ENCODE peak calls at places on chromosomes 12 and 14, in six cellular contexts. One of them, this sample, is unnamed.

GRCh38 chr12:87952850-87953249 is 76.4 kb downstream of the C12orf50 start:
- DNase-seq in CD8-positive, alpha-beta memory T cell: no peak
- DNase-seq in ovary: no peak
- DNase-seq in aorta: no peak
- DNase-seq in effector memory CD4-positive, alpha-beta T cell: no peak
- DNase-seq in psoas muscle: no peak
- DNase-seq in this sample: no peak

GRCh38 chr14:90273532-90273931 is 17.2 kb downstream of the PSMC1 start:
- DNase-seq in CD8-positive, alpha-beta memory T cell: no peak
- DNase-seq in psoas muscle: no peak
- DNase-seq in aorta: no peak
- DNase-seq in effector memory CD4-positive, alpha-beta T cell: no peak
- DNase-seq in ovary: no peak
- DNase-seq in this sample: no peak

GRCh38 chr12:105813201-105813600 is 325.6 kb downstream of the NUAK1 start:
- DNase-seq in ovary: no peak
- DNase-seq in CD8-positive, alpha-beta memory T cell: no peak
- DNase-seq in effector memory CD4-positive, alpha-beta T cell: no peak
- DNase-seq in aorta: no peak
- DNase-seq in psoas muscle: no peak
- DNase-seq in this sample: no peak

GRCh38 chr12:48969847-48970701 is 1.5 kb downstream of the WNT10B start:
- DNase-seq in CD8-positive, alpha-beta memory T cell: no peak
- DNase-seq in psoas muscle: no peak
- DNase-seq in effector memory CD4-positive, alpha-beta T cell: peak; percentile 30
- DNase-seq in aorta: peak; percentile 81
- DNase-seq in ovary: no peak
- DNase-seq in this sample: no peak

GRCh38 chr14:27090716-27091115 is 492.9 kb upstream of the NOVA1 start:
- DNase-seq in psoas muscle: no peak
- DNase-seq in CD8-positive, alpha-beta memory T cell: no peak
- DNase-seq in ovary: no peak
- DNase-seq in effector memory CD4-positive, alpha-beta T cell: no peak
- DNase-seq in aorta: no peak
- DNase-seq in this sample: no peak

GRCh38 chr12:75944097-75944904 is 87.3 kb downstream of the PHLDA1 start:
- DNase-seq in CD8-positive, alpha-beta memory T cell: no peak
- DNase-seq in effector memory CD4-positive, alpha-beta T cell: no peak
- DNase-seq in psoas muscle: no peak
- DNase-seq in ovary: no peak
- DNase-seq in aorta: no peak
- DNase-seq in this sample: no peak

GRCh38 chr14:65696801-65697200 is 284.3 kb downstream of the FUT8 start:
- DNase-seq in psoas muscle: no peak
- DNase-seq in CD8-positive, alpha-beta memory T cell: no peak
- DNase-seq in aorta: no peak
- DNase-seq in effector memory CD4-positive, alpha-beta T cell: no peak
- DNase-seq in ovary: no peak
- DNase-seq in this sample: no peak

GRCh38 chr14:55389330-55389729 is 22.3 kb downstream of the ATG14 start:
- DNase-seq in psoas muscle: no peak
- DNase-seq in aorta: no peak
- DNase-seq in CD8-positive, alpha-beta memory T cell: no peak
- DNase-seq in effector memory CD4-positive, alpha-beta T cell: no peak
- DNase-seq in ovary: no peak
- DNase-seq in this sample: no peak

GRCh38 chr14:92601757-92602417 is 88.3 kb downstream of the RIN3 start:
- DNase-seq in psoas muscle: no peak
- DNase-seq in CD8-positive, alpha-beta memory T cell: no peak
- DNase-seq in effector memory CD4-positive, alpha-beta T cell: no peak
- DNase-seq in aorta: no peak
- DNase-seq in ovary: no peak
- DNase-seq in this sample: no peak

GRCh38 chr14:36976571-36977023 is 195.8 kb downstream of the SLC25A21 start:
- DNase-seq in ovary: no peak
- DNase-seq in effector memory CD4-positive, alpha-beta T cell: no peak
- DNase-seq in aorta: peak; percentile 53
- DNase-seq in CD8-positive, alpha-beta memory T cell: no peak
- DNase-seq in psoas muscle: no peak
- DNase-seq in this sample: peak; percentile 44
- H3K4me3 ChIP-seq in ovary: no peak overlapping the region
- H3K4me3 ChIP-seq in effector memory CD4-positive, alpha-beta T cell: no peak overlapping the region
- H3K4me3 ChIP-seq in aorta: no peak overlapping the region
- H3K4me3 ChIP-seq in CD8-positive, alpha-beta memory T cell: no peak overlapping the region
- H3K4me3 ChIP-seq in psoas muscle: no peak overlapping the region
- H3K4me3 ChIP-seq in this sample: no peak overlapping the region

GRCh38 chr14:24813819-24814259 is 179.8 kb upstream of the GZMB start:
- DNase-seq in psoas muscle: no peak
- DNase-seq in effector memory CD4-positive, alpha-beta T cell: no peak
- DNase-seq in CD8-positive, alpha-beta memory T cell: no peak
- DNase-seq in aorta: no peak
- DNase-seq in ovary: no peak
- DNase-seq in this sample: no peak

GRCh38 chr14:24816011-24816928 is 182.3 kb upstream of the GZMB start:
- DNase-seq in aorta: no peak
- DNase-seq in ovary: no peak
- DNase-seq in effector memory CD4-positive, alpha-beta T cell: no peak
- DNase-seq in CD8-positive, alpha-beta memory T cell: no peak
- DNase-seq in psoas muscle: no peak
- DNase-seq in this sample: peak; percentile 77

GRCh38 chr14:24815543-24815942 is 181.6 kb upstream of the GZMB start:
- DNase-seq in psoas muscle: no peak
- DNase-seq in ovary: no peak
- DNase-seq in CD8-positive, alpha-beta memory T cell: no peak
- DNase-seq in effector memory CD4-positive, alpha-beta T cell: no peak
- DNase-seq in aorta: no peak
- DNase-seq in this sample: no peak

GRCh38 chr14:24813089-24813815 is 179.3 kb upstream of the GZMB start:
- DNase-seq in effector memory CD4-positive, alpha-beta T cell: no peak
- DNase-seq in CD8-positive, alpha-beta memory T cell: no peak
- DNase-seq in psoas muscle: no peak
- DNase-seq in aorta: no peak
- DNase-seq in ovary: no peak
- DNase-seq in this sample: no peak

DNA sequence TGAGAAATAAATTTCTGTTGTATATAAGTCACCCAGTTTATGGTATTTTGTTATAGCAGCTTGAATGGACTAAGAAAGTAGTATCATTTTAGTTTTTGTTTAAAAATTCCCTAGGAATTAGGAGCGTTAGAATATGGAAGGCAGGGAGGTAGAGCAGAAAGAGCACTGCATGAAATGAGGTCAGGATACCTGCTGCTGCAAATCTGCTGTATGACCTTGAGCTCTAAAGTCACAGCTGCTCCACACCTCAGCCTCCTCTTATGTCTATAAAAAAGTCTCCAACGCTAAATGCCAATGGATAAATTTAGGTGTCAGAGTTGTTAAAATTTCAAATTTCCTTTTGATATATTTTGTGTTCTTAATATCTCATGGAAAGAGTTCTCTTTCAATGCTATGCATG is 181.0 kb upstream of the GZMB start:
- DNase-seq in CD8-positive, alpha-beta memory T cell: no peak
- DNase-seq in ovary: no peak
- DNase-seq in effector memory CD4-positive, alpha-beta T cell: no peak
- DNase-seq in psoas muscle: no peak
- DNase-seq in aorta: no peak
- DNase-seq in this sample: no peak
- H3K4me1 ChIP-seq in CD8-positive, alpha-beta memory T cell: no peaks in the 10 kb centered on the region
- H3K4me1 ChIP-seq in ovary: no peaks in the 10 kb centered on the region
- H3K4me1 ChIP-seq in effector memory CD4-positive, alpha-beta T cell: no peaks in the 10 kb centered on the region
- H3K4me1 ChIP-seq in psoas muscle: peaks cover 5% of the 10 kb centered on the region
- H3K4me1 ChIP-seq in aorta: no peaks in the 10 kb centered on the region
- H3K4me1 ChIP-seq in this sample: peaks cover 69% of the 10 kb centered on the region

GRCh38 chr12:19972325-19973288 is 395.7 kb upstream of the PDE3A start:
- DNase-seq in aorta: no peak
- DNase-seq in CD8-positive, alpha-beta memory T cell: no peak
- DNase-seq in effector memory CD4-positive, alpha-beta T cell: no peak
- DNase-seq in ovary: no peak
- DNase-seq in psoas muscle: no peak
- DNase-seq in this sample: no peak
- H3K36me3 ChIP-seq in aorta: no peaks in the 10 kb centered on the region
- H3K36me3 ChIP-seq in CD8-positive, alpha-beta memory T cell: no peaks in the 10 kb centered on the region
- H3K36me3 ChIP-seq in effector memory CD4-positive, alpha-beta T cell: no peaks in the 10 kb centered on the region
- H3K36me3 ChIP-seq in ovary: no peaks in the 10 kb centered on the region
- H3K36me3 ChIP-seq in psoas muscle: no peaks in the 10 kb centered on the region
- H3K36me3 ChIP-seq in this sample: no peaks in the 10 kb centered on the region

GRCh38 chr14:70303528-70304293 is 55.8 kb downstream of the COX16 start:
- DNase-seq in CD8-positive, alpha-beta memory T cell: no peak
- DNase-seq in aorta: no peak
- DNase-seq in psoas muscle: no peak
- DNase-seq in effector memory CD4-positive, alpha-beta T cell: no peak
- DNase-seq in ovary: no peak
- DNase-seq in this sample: no peak
- H3K4me3 ChIP-seq in CD8-positive, alpha-beta memory T cell: no peak overlapping the region
- H3K4me3 ChIP-seq in aorta: no peak overlapping the region
- H3K4me3 ChIP-seq in psoas muscle: no peak overlapping the region
- H3K4me3 ChIP-seq in effector memory CD4-positive, alpha-beta T cell: no peak overlapping the region
- H3K4me3 ChIP-seq in ovary: no peak overlapping the region
- H3K4me3 ChIP-seq in this sample: no peak overlapping the region

GRCh38 chr12:70484464-70484863 is 118.4 kb downstream of the KCNMB4 start:
- DNase-seq in psoas muscle: no peak
- DNase-seq in ovary: no peak
- DNase-seq in aorta: no peak
- DNase-seq in effector memory CD4-positive, alpha-beta T cell: no peak
- DNase-seq in CD8-positive, alpha-beta memory T cell: no peak
- DNase-seq in this sample: no peak
- H3K4me1 ChIP-seq in psoas muscle: no peaks in the 10 kb centered on the region
- H3K4me1 ChIP-seq in ovary: no peaks in the 10 kb centered on the region
- H3K4me1 ChIP-seq in aorta: no peaks in the 10 kb centered on the region
- H3K4me1 ChIP-seq in effector memory CD4-positive, alpha-beta T cell: no peaks in the 10 kb centered on the region
- H3K4me1 ChIP-seq in CD8-positive, alpha-beta memory T cell: no peaks in the 10 kb centered on the region
- H3K4me1 ChIP-seq in this sample: no peaks in the 10 kb centered on the region

DNA sequence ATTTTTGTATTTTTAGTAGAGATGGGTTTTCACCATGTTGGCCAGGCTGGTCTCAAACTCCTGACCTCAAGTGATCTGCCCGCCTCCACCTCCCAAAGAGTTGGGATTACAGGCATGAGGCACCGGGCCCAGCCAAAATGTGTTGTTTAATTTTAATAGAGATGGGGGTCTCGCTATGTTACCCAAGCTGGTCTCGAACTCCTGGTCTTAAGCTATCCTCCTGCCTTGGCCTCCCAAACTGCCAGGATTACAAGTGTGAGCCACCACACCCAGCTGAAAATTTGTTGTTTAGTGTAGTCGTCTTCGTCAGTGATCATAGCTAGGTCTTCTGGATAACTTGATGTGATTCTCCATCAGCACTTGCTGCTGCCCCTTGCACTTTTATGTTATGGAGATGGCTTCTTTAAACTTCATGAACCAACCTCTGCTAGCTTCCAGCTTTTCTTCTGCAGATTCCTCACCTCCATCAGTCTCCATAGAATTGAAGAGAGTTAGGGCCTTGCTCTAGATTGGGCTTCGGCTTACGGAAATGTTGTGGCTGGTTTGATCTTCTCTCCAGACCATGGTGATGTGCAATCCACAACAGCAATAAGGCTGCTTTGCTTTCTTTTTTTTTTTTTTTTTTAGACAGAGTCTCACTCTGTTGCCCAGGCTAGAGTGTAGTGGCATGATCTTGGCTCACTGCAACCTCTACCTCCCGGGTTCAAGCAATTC is 13.0 kb downstream of the ISCU start:
- DNase-seq in effector memory CD4-positive, alpha-beta T cell: no peak
- DNase-seq in aorta: no peak
- DNase-seq in psoas muscle: no peak
- DNase-seq in CD8-positive, alpha-beta memory T cell: no peak
- DNase-seq in ovary: peak; percentile 2
- DNase-seq in this sample: no peak
- H3K36me3 ChIP-seq in effector memory CD4-positive, alpha-beta T cell: no peaks in the 10 kb centered on the region
- H3K36me3 ChIP-seq in aorta: no peaks in the 10 kb centered on the region
- H3K36me3 ChIP-seq in psoas muscle: no peaks in the 10 kb centered on the region
- H3K36me3 ChIP-seq in CD8-positive, alpha-beta memory T cell: no peaks in the 10 kb centered on the region
- H3K36me3 ChIP-seq in ovary: no peaks in the 10 kb centered on the region
- H3K36me3 ChIP-seq in this sample: no peaks in the 10 kb centered on the region

DNA sequence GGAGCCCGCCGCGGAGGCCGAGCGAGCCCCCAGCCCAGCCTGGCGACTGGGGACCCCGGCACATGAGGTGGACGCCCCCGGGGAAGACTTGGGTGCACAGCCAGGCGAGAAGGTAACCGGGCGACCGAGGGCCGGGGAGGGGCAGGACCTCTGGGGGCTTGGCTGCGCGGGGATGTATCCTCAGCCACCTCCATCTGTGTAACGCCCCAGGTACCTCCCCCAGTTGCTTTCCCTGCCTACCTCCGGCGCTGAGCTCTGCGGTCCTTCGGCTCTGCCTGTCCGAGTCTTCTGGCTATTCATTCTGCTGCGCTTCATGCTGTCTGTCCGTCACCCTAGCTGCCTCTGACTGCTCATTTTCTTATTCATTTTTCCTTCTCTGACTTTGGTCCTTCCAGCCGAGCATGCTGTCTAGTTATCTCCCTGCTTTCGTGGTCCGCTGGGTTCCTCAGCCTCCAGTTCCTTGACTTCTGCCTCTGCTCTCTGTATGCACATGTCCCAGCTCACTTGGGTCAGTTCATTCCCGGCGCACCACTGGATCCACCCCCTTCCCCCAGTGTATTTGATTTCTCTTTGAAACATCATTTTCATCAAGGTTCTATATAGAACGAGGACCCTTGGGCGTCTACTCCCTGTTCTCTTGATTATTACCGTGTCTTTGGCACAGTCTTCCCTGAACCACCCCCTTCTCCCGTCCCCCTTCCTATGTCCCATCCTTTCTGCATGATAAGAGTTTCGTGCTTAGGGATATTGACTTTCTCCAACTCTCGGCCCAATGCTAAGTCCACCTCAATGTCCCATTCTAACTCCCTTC is 612 bp downstream of the PHC1 start:
- DNase-seq in effector memory CD4-positive, alpha-beta T cell: peak; percentile 43
- DNase-seq in CD8-positive, alpha-beta memory T cell: peak; percentile 50
- DNase-seq in aorta: peak; percentile 80
- DNase-seq in psoas muscle: peak; percentile 60
- DNase-seq in ovary: peak; percentile 34
- DNase-seq in this sample: peak; percentile 81
- H3K4me3 ChIP-seq in effector memory CD4-positive, alpha-beta T cell: peak overlapping the region; percentile 68
- H3K4me3 ChIP-seq in CD8-positive, alpha-beta memory T cell: peak overlapping the region; percentile 90
- H3K4me3 ChIP-seq in aorta: peak overlapping the region; percentile 87
- H3K4me3 ChIP-seq in psoas muscle: peak overlapping the region; percentile 84
- H3K4me3 ChIP-seq in ovary: peak overlapping the region; percentile 68
- H3K4me3 ChIP-seq in this sample: peak overlapping the region; percentile 49

GRCh38 chr12:109995366-109995702 is 834 bp downstream of the GIT2 start:
- DNase-seq in CD8-positive, alpha-beta memory T cell: no peak
- DNase-seq in psoas muscle: no peak
- DNase-seq in ovary: no peak
- DNase-seq in aorta: no peak
- DNase-seq in effector memory CD4-positive, alpha-beta T cell: no peak
- DNase-seq in this sample: no peak
- H3K4me1 ChIP-seq in CD8-positive, alpha-beta memory T cell: peaks cover 39% of the 10 kb centered on the region
- H3K4me1 ChIP-seq in psoas muscle: peaks cover 32% of the 10 kb centered on the region
- H3K4me1 ChIP-seq in ovary: peaks cover 5% of the 10 kb centered on the region
- H3K4me1 ChIP-seq in aorta: peaks cover 3% of the 10 kb centered on the region
- H3K4me1 ChIP-seq in effector memory CD4-positive, alpha-beta T cell: peaks cover 9% of the 10 kb centered on the region
- H3K4me1 ChIP-seq in this sample: peaks cover 19% of the 10 kb centered on the region

DNA sequence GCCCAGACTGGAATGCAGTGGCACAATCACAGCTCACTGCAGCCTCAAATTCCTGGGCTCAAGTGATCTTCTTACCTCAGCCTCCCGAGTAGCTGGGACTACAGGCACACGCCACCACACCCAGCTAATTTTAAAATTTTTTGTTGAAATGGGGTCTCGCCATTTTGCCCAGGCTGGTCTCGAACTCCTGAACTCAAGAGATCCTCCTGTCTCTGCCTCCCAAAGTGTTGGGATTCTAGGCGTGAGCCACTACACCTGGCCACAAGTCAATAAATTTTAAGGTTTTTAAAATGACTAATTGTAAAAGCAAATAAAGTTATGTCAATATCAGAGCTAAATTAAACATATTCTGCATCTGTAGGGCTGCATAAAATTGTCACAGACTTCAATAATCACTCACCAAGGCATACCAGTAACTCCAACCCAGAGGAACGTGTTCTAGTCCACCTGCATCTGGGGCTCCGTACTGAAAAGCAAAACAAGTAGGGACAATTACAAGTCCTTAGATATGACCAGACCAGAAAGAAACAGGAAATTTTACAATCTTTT is 13.9 kb downstream of the GNS start:
- DNase-seq in psoas muscle: no peak
- DNase-seq in CD8-positive, alpha-beta memory T cell: no peak
- DNase-seq in effector memory CD4-positive, alpha-beta T cell: no peak
- DNase-seq in ovary: no peak
- DNase-seq in aorta: no peak
- DNase-seq in this sample: no peak
- H3K36me3 ChIP-seq in psoas muscle: peaks cover 15% of the 10 kb centered on the region
- H3K36me3 ChIP-seq in CD8-positive, alpha-beta memory T cell: peaks cover 21% of the 10 kb centered on the region
- H3K36me3 ChIP-seq in effector memory CD4-positive, alpha-beta T cell: peaks cover 47% of the 10 kb centered on the region
- H3K36me3 ChIP-seq in ovary: no peaks in the 10 kb centered on the region
- H3K36me3 ChIP-seq in aorta: no peaks in the 10 kb centered on the region
- H3K36me3 ChIP-seq in this sample: peaks cover 2% of the 10 kb centered on the region

This sample was measured in Caco-2.